ENCODE peak calls at places on chromosomes 16 and 17, in five cellular contexts. D, U, I, X and Z are unnamed samples.

GRCh38 chr17:80209765-80210164 is 10.4 kb downstream of the SGSH start:
- DNase-seq in D (no peak), U (no peak), I (no peak), X (no peak), Z (no peak)

GRCh38 chr17:41528959-41529353 is 848 bp upstream of the KRT19 start:
- DNase-seq in D (no peak), U (no peak), I (no peak), X (no peak), Z (no peak)

GRCh38 chr17:55266051-55266957 is 1.5 kb downstream of the HLF start:
- DNase-seq in D (no peak), U (no peak), I (no peak), X (no peak), Z (no peak)

GRCh38 chr17:38590988-38591758 is 14.6 kb downstream of the SRCIN1 start:
- DNase-seq in D (no peak), U (no peak), I (peak), X (peak), Z (no peak)

GRCh38 chr16:58002936-58003335 is 1.7 kb downstream of the USB1 start:
- DNase-seq in D (no peak), U (no peak), I (peak), X (no peak), Z (no peak)

GRCh38 chr17:8574687-8575086 is 55.8 kb downstream of the MYH10 start:
- DNase-seq in D (no peak), U (no peak), I (no peak), X (no peak), Z (no peak)

GRCh38 chr17:37160940-37161339 is 212.2 kb downstream of the AATF start:
- DNase-seq in D (no peak), U (no peak), I (no peak), X (no peak), Z (peak)

GRCh38 chr16:87560428-87561199 is 41.7 kb upstream of the JPH3 start:
- DNase-seq in D (no peak), U (no peak), I (peak), X (peak), Z (peak)

GRCh38 chr17:4573682-4574081 is 10.6 kb upstream of the SMTNL2 start:
- DNase-seq in D (no peak), U (no peak), I (peak), X (no peak), Z (no peak)

GRCh38 chr16:67158637-67159600 is 790 bp downstream of the TRADD start:
- DNase-seq in D (no peak), U (no peak), I (peak), X (peak), Z (no peak)

GRCh38 chr16:65950211-65950610 is 416.3 kb upstream of the CDH5 start:
- DNase-seq in D (no peak), U (no peak), I (no peak), X (no peak), Z (no peak)

GRCh38 chr16:12110361-12111107 is 134.0 kb downstream of the SNX29 start:
- DNase-seq in D (no peak), U (no peak), I (peak), X (no peak), Z (no peak)

GRCh38 chr17:46769531-46770438 is 48.7 kb downstream of the WNT3 start:
- DNase-seq in D (no peak), U (no peak), I (peak), X (no peak), Z (peak)

GRCh38 chr17:21418446-21419298 is 42.5 kb downstream of the KCNJ12 start:
- DNase-seq in D (no peak), U (no peak), I (peak), X (no peak), Z (no peak)

GRCh38 chr17:32482568-32483320 is 4.0 kb upstream of the CDK5R1 start:
- DNase-seq in D (no peak), U (no peak), I (peak), X (peak), Z (no peak)

GRCh38 chr17:75267146-75267402 is 4.0 kb downstream of the MIF4GD start:
- DNase-seq in D (no peak), U (no peak), I (no peak), X (no peak), Z (no peak)

GRCh38 chr17:75268931-75269330 is 2.1 kb downstream of the MIF4GD start:
- DNase-seq in D (no peak), U (no peak), I (no peak), X (no peak), Z (no peak)

GRCh38 chr17:75266315-75267145 is 4.5 kb downstream of the MIF4GD start:
- DNase-seq in D (no peak), U (no peak), I (no peak), X (no peak), Z (no peak)

GRCh38 chr17:75265614-75266314 is 4.1 kb downstream of the MRPS7 start:
- DNase-seq in D (no peak), U (no peak), I (no peak), X (no peak), Z (no peak)

GRCh38 chr17:75267403-75268232 is 3.4 kb downstream of the MIF4GD start:
- DNase-seq in D (no peak), U (no peak), I (no peak), X (no peak), Z (no peak)
- TF ChIP-seq CTCF in D (no peak), U (no peak), I (no peak), X (peak), Z (no peak)

GRCh38 chr17:11986179-11986938 is 10.9 kb downstream of the ZNF18 start:
- DNase-seq in D (peak), U (peak), I (no peak), X (no peak), Z (peak)
- TF ChIP-seq CTCF in D (no peak), U (no peak), I (no peak), X (no peak), Z (no peak)

GRCh38 chr17:61317779-61318178 is 81.9 kb upstream of the TBX2 start:
- DNase-seq in D (no peak), U (no peak), I (no peak), X (no peak), Z (no peak)
- TF ChIP-seq CTCF in D (no peak), U (no peak), I (no peak), X (no peak), Z (no peak)

GRCh38 chr17:47897561-47897960 is 1.5 kb downstream of the SP2 start:
- DNase-seq in D (no peak), U (peak), I (no peak), X (no peak), Z (no peak)

GRCh38 chr17:47895254-47895855 is 681 bp upstream of the SP2 start:
- DNase-seq in D (no peak), U (no peak), I (no peak), X (peak), Z (no peak)

GRCh38 chr17:47896672-47897490 is 845 bp downstream of the SP2 start:
- DNase-seq in D (no peak), U (no peak), I (no peak), X (peak), Z (peak)

GRCh38 chr17:47894498-47895253 is 1.4 kb upstream of the SP2 start:
- DNase-seq in D (no peak), U (no peak), I (no peak), X (peak), Z (no peak)

DNA sequence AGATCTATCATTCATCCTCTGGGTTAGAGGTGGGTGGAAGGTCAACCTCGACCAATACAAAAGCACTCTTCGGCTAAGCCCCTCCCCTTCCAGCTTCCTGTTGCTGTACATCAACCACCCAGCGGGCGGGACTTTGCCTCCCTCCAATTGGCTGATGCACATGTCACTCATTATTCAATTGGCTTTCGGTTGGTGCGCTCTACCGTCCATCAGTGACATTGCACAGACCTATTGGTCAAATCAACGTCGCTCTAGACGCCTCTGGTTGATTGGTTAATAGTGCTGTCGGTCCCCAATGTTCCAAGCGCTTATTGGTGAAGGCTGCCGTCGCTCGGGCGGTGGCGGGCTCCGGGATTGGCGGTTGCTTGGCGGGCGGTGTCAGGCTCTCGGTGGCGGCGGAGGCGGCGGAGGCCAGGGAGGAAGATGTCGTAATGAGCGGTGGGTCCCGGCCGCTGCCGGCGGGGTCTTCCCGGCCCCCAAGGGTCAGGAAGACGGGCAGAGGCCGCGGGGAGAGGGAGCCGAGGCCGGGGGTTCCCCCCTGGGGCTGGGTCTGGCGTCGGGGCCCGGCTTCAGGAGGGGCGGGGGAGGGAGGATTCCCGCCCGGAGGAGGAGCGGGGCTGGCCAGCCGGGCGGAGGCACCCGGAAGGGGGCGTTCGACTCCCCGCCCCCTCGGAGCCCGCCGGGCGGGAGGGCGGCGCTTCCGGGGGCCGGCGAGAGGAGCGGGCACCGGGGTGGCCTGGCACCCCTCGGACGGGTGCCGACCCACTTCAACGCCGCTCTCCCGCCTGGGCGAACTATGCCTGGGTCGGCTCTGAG is at the start of gene SP2:
- DNase-seq in D (peak), U (peak), I (peak), X (peak), Z (peak)
- TF ChIP-seq CTCF in D (peak), U (no peak), I (peak), X (no peak), Z (no peak)

GRCh38 chr16:4934591-4934990 is 2.4 kb downstream of the PPL start:
- DNase-seq in D (no peak), U (no peak), I (no peak), X (no peak), Z (no peak)

GRCh38 chr16:4937782-4938682 is 1.1 kb upstream of the PPL start:
- DNase-seq in D (no peak), U (no peak), I (no peak), X (no peak), Z (peak)

GRCh38 chr16:4935231-4935855 is 1.6 kb downstream of the PPL start:
- DNase-seq in D (peak), U (no peak), I (peak), X (no peak), Z (peak)

GRCh38 chr16:4936991-4937781 is at the start of gene PPL:
- DNase-seq in D (peak), U (no peak), I (peak), X (no peak), Z (no peak)

DNA sequence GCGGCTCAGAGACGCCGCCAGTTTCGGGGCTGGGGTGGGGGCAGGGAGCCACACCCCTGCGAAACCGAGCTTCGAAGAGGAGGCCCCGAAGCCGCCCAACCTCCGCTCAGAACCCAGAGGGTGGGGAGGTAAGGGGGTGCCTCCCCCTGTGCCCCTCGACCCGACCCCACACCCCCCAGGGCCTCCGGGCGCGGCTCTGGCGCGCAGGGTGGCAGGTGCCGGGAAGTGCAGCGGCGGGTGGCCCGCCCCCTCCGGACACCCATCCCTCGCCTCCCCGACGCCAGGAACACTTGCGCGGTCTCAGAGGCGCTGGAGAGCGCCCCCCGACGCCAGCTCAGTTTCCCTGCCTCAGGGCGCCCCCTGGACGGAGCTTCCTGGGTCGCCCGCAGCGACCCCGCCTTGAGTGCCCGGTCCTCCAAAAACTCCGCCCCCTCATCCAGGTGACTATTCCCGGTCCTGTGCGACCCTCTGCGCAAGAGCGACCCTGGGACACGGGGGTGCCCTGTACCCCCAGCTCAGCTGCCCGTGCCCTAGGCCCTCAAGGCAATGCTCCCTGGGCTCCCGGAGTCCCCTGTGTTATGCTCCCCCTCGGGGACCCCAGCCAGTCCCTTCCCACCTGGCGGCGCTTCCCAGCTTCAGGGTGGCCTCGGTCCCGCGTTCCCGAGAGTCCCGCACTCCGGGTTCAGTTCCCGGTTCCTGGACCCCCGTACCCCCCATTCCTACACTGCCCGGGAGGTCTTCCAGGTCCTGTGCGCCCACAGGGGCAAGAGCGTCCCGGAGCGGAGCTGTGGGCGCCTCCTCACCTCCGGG is 562 bp downstream of the PPL start:
- DNase-seq in D (no peak), U (no peak), I (peak), X (no peak), Z (no peak)
- TF ChIP-seq CTCF in D (peak), U (no peak), I (peak), X (peak), Z (peak)

DNA sequence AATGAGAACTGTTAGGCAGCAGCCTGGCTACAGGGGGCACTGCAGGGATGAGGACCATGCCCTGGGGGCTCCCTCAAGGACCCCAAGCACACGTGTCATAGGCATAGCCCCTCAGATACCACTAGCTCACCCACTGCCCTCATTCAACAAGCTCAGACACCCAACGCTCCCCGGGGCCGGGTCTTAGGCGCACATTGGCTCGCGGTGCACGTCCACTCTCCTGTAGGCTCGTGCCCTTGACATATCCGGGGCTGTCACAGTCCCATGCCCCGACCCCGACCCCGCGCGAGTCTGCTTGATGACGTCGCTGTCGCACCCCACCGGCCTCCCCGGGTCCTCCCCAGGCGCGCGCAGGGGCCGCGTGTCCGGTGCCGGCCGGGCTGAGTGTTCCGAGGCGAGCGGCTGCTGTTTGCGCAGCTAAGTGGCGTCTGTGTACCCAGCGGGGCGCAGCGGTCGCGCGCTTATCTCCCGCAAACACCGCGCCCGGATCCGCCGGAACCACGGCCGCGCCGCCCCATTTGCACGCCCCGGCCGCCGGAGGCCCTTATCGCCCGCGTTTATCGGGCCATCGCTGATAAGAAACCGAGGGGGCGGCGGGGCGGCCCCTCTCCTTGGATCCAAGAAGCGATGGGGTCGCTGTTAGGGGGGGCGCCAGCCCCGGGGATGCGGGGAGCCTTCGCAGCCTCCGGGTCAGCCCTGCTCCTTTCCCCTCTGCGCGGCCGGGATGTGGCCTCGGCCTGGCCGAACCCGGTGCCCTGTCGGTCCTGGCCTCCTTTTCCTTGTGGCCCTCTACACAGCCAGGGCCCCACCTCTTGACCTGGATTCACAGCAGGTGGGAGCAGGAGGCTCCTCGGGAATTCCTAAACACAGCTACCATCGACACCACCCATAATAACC is 20.7 kb upstream of the NAGS start:
- DNase-seq in D (no peak), U (no peak), I (peak), X (no peak), Z (no peak)
- TF ChIP-seq CTCF in D (no peak), U (no peak), I (no peak), X (peak), Z (peak)

GRCh38 chr16:89332248-89333245 is 115.0 kb downstream of the ZNF778 start:
- DNase-seq in D (no peak), U (no peak), I (peak), X (peak), Z (no peak)
- TF ChIP-seq CTCF in D (no peak), U (no peak), I (no peak), X (no peak), Z (peak)

DNA sequence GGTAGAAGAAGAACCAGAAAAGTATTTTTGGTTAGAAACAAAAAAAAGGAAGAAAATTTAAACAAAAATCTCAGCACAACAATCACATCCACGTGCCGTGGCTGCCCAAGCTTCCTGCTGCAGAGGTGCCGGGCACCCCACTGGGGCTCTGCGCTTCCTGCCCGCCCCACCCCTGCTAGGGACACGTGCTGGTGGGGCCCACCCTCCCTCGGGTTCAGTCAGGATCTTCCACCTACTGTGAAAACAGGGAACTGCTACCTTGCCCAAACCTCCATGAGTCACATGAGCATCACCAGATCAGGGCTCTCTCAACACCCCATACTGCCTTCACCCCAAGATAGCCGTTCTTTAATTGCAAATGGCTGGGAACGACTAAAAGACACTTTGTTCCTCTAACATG is 24.4 kb upstream of the CYTH1 start:
- DNase-seq in D (no peak), U (no peak), I (no peak), X (no peak), Z (no peak)
- TF ChIP-seq CTCF in D (no peak), U (no peak), I (no peak), X (no peak), Z (no peak)

DNA sequence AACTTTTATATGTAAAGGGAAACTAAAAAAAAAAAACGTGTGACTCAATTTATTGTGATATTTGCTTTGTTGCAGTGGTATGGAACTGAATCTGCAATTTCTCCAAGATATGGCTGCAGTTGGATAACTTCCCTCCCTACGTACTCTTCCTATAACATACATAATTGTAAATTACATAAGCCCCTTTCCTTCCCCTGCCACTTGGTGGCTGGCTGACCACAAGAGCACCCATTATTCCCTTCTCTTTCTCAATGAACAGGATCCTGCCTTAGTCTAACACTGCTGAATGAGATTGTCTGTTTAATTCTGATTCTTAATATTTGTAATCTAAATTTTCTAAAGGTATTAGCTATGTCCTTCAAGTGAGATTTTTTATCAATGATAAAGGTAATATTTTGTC is 27.8 kb downstream of the CCL4 start:
- DNase-seq in D (no peak), U (no peak), I (no peak), X (no peak), Z (no peak)
- TF ChIP-seq CTCF in D (no peak), U (no peak), I (no peak), X (peak), Z (no peak)

GRCh38 chr16:23807028-23807427 is 28.8 kb upstream of the PRKCB start:
- DNase-seq in D (no peak), U (no peak), I (no peak), X (peak), Z (no peak)

GRCh38 chr16:23803591-23804123 is 32.1 kb upstream of the PRKCB start:
- DNase-seq in D (no peak), U (no peak), I (peak), X (peak), Z (peak)

GRCh38 chr16:23796941-23797340 is 38.8 kb upstream of the PRKCB start:
- DNase-seq in D (no peak), U (no peak), I (no peak), X (no peak), Z (no peak)

DNA sequence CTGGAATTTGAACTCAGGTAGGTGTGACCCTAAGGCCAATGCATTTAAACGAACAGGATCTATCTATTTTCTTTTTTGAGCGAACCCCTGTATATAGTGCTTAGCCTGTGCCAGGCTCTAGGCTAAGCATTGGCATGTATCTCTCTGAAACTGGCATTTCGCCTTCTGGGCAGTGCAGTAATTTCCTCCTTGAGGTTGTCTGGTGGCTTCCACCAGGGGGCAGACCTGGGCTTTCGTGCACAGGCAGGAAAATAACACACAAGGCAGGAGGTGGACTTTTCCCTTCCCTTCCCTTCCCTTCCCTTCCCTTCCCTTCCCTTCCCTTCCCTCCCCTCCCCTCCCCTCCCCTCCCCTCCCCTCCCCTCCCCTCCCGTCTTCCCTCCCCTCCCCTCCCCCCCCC is 34.4 kb upstream of the PRKCB start:
- DNase-seq in D (peak), U (peak), I (peak), X (peak), Z (peak)
- TF ChIP-seq CTCF in D (peak), U (peak), I (peak), X (peak), Z (peak)